ENCODE peak calls at places on chromosome 20, in nine cellular contexts. Z is activated CD4-positive, alpha-beta T cell treated with anti-CD3 and anti-CD28 coated beads for 24 hours; K is HEK293T; O is GM12865; J is GF-D8; Y is fibroblast of lung; C is T-helper 9 cell; E is iris pigment epithelial cell; S is NCI-H446. G is an unnamed sample.
A peak's percentile ranks its signal among the peaks of the same experiment; 100 is the strongest.

GRCh38 chr20:38208523-38208922 is 43.5 kb upstream of the TGM2 start:
- DNase-seq in Z (no peak), O (no peak), Y (no peak), J (no peak), E (no peak), K (no peak), S (no peak), C (no peak), G (no peak)

GRCh38 chr20:19073584-19074198 is 138.8 kb upstream of the SLC24A3 start:
- DNase-seq in C (no peak), J (no peak), S (no peak), E (no peak), Y (no peak), O (peak; percentile 35), K (peak; percentile 40), Z (no peak), G (peak; percentile 33)

GRCh38 chr20:23835716-23836115 is 9.2 kb upstream of the CST2 start:
- DNase-seq in S (no peak), J (no peak), Z (no peak), O (no peak), Y (no peak), C (no peak), K (no peak), E (no peak), G (no peak)

GRCh38 chr20:50876816-50877215 is 54.4 kb downstream of the ADNP start:
- DNase-seq in K (no peak), Z (no peak), J (no peak), O (no peak), E (no peak), Y (no peak), C (no peak), S (no peak), G (no peak)

GRCh38 chr20:50758469-50758868 is 27.1 kb downstream of the PARD6B start:
- DNase-seq in E (no peak), Z (no peak), Y (no peak), K (no peak), O (no peak), J (no peak), C (no peak), S (no peak), G (no peak)

GRCh38 chr20:9977629-9978028 is 57.2 kb upstream of the ANKEF1 start:
- DNase-seq in C (no peak), Z (no peak), O (no peak), E (peak; percentile 7), S (no peak), J (no peak), K (no peak), Y (no peak), G (no peak)

GRCh38 chr20:45052698-45053440 is 48.1 kb downstream of the KCNS1 start:
- DNase-seq in O (peak; percentile 73), C (no peak), Y (peak; percentile 30), J (peak; percentile 42), K (no peak), Z (no peak), S (no peak), E (peak; percentile 93), G (no peak)

GRCh38 chr20:50746138-50746940 is 15.0 kb downstream of the PARD6B start:
- DNase-seq in Y (peak; percentile 27), Z (no peak), E (no peak), K (no peak), C (no peak), J (no peak), S (no peak), O (no peak), G (no peak)

G was measured in retina.